ENCODE peak calls at places on chromosome 16, in five cellular contexts. One of them, this sample, is unnamed.

GRCh38 chr16:19095699-19096098 is 18.1 kb upstream of the ITPRIPL2 start:
- DNase-seq in CD8-positive, alpha-beta memory T cell: no peak
- DNase-seq in neural crest cell: no peak
- DNase-seq in astrocyte of the cerebellum: no peak
- DNase-seq in stimulated activated CD4-positive, alpha-beta T cell treated with anti-CD3 and anti-CD28 coated beads, TNF-alpha, amount 100 ng/mL, for 4 hours: no peak
- DNase-seq in this sample: no peak

GRCh38 chr16:50025544-50025931 is 513 bp downstream of the CNEP1R1 start:
- DNase-seq in CD8-positive, alpha-beta memory T cell: no peak
- DNase-seq in neural crest cell: no peak
- DNase-seq in astrocyte of the cerebellum: peak
- DNase-seq in stimulated activated CD4-positive, alpha-beta T cell treated with anti-CD3 and anti-CD28 coated beads, TNF-alpha, amount 100 ng/mL, for 4 hours: no peak
- DNase-seq in this sample: peak

GRCh38 chr16:84616515-84616914 is 1.4 kb downstream of the COTL1 start:
- DNase-seq in CD8-positive, alpha-beta memory T cell: peak
- DNase-seq in neural crest cell: no peak
- DNase-seq in astrocyte of the cerebellum: no peak
- DNase-seq in stimulated activated CD4-positive, alpha-beta T cell treated with anti-CD3 and anti-CD28 coated beads, TNF-alpha, amount 100 ng/mL, for 4 hours: no peak
- DNase-seq in this sample: peak

GRCh38 chr16:84087461-84088151 is 29.1 kb downstream of the MBTPS1 start:
- DNase-seq in CD8-positive, alpha-beta memory T cell: no peak
- DNase-seq in neural crest cell: no peak
- DNase-seq in astrocyte of the cerebellum: no peak
- DNase-seq in stimulated activated CD4-positive, alpha-beta T cell treated with anti-CD3 and anti-CD28 coated beads, TNF-alpha, amount 100 ng/mL, for 4 hours: no peak
- DNase-seq in this sample: no peak

GRCh38 chr16:29744541-29745101 is 1.2 kb downstream of the C16orf54 start:
- DNase-seq in CD8-positive, alpha-beta memory T cell: peak
- DNase-seq in neural crest cell: no peak
- DNase-seq in astrocyte of the cerebellum: no peak
- DNase-seq in stimulated activated CD4-positive, alpha-beta T cell treated with anti-CD3 and anti-CD28 coated beads, TNF-alpha, amount 100 ng/mL, for 4 hours: no peak
- DNase-seq in this sample: no peak

GRCh38 chr16:11354733-11355574 is 9.7 kb downstream of the RMI2 start:
- DNase-seq in CD8-positive, alpha-beta memory T cell: peak
- DNase-seq in neural crest cell: no peak
- DNase-seq in astrocyte of the cerebellum: no peak
- DNase-seq in stimulated activated CD4-positive, alpha-beta T cell treated with anti-CD3 and anti-CD28 coated beads, TNF-alpha, amount 100 ng/mL, for 4 hours: peak
- DNase-seq in this sample: no peak

GRCh38 chr16:22684282-22685161 is 129.4 kb upstream of the HS3ST2 start:
- DNase-seq in CD8-positive, alpha-beta memory T cell: no peak
- DNase-seq in neural crest cell: no peak
- DNase-seq in astrocyte of the cerebellum: no peak
- DNase-seq in stimulated activated CD4-positive, alpha-beta T cell treated with anti-CD3 and anti-CD28 coated beads, TNF-alpha, amount 100 ng/mL, for 4 hours: no peak
- DNase-seq in this sample: no peak

GRCh38 chr16:22375117-22375962 is 921 bp upstream of the CDR2 start:
- DNase-seq in CD8-positive, alpha-beta memory T cell: no peak
- DNase-seq in neural crest cell: no peak
- DNase-seq in astrocyte of the cerebellum: no peak
- DNase-seq in stimulated activated CD4-positive, alpha-beta T cell treated with anti-CD3 and anti-CD28 coated beads, TNF-alpha, amount 100 ng/mL, for 4 hours: no peak
- DNase-seq in this sample: peak

GRCh38 chr16:9139965-9140364 is 48.5 kb downstream of the HAPSTR1 start:
- DNase-seq in CD8-positive, alpha-beta memory T cell: no peak
- DNase-seq in neural crest cell: no peak
- DNase-seq in astrocyte of the cerebellum: no peak
- DNase-seq in stimulated activated CD4-positive, alpha-beta T cell treated with anti-CD3 and anti-CD28 coated beads, TNF-alpha, amount 100 ng/mL, for 4 hours: no peak
- DNase-seq in this sample: peak

GRCh38 chr16:72467157-72467759 is 295.3 kb upstream of the PMFBP1 start:
- DNase-seq in CD8-positive, alpha-beta memory T cell: no peak
- DNase-seq in neural crest cell: no peak
- DNase-seq in astrocyte of the cerebellum: peak
- DNase-seq in stimulated activated CD4-positive, alpha-beta T cell treated with anti-CD3 and anti-CD28 coated beads, TNF-alpha, amount 100 ng/mL, for 4 hours: no peak
- DNase-seq in this sample: peak

GRCh38 chr16:55922662-55923061 is 47.5 kb upstream of the CES5A start:
- DNase-seq in CD8-positive, alpha-beta memory T cell: no peak
- DNase-seq in neural crest cell: no peak
- DNase-seq in astrocyte of the cerebellum: no peak
- DNase-seq in stimulated activated CD4-positive, alpha-beta T cell treated with anti-CD3 and anti-CD28 coated beads, TNF-alpha, amount 100 ng/mL, for 4 hours: no peak
- DNase-seq in this sample: no peak

GRCh38 chr16:52577130-52577706 is 30.3 kb upstream of the TOX3 start:
- DNase-seq in CD8-positive, alpha-beta memory T cell: no peak
- DNase-seq in neural crest cell: no peak
- DNase-seq in astrocyte of the cerebellum: no peak
- DNase-seq in stimulated activated CD4-positive, alpha-beta T cell treated with anti-CD3 and anti-CD28 coated beads, TNF-alpha, amount 100 ng/mL, for 4 hours: no peak
- DNase-seq in this sample: no peak

GRCh38 chr16:89841275-89841674 is 13.0 kb downstream of the SPIRE2 start:
- DNase-seq in CD8-positive, alpha-beta memory T cell: peak
- DNase-seq in neural crest cell: no peak
- DNase-seq in astrocyte of the cerebellum: no peak
- DNase-seq in stimulated activated CD4-positive, alpha-beta T cell treated with anti-CD3 and anti-CD28 coated beads, TNF-alpha, amount 100 ng/mL, for 4 hours: no peak
- DNase-seq in this sample: no peak

GRCh38 chr16:25106567-25107465 is 4.7 kb upstream of the LCMT1 start:
- DNase-seq in CD8-positive, alpha-beta memory T cell: peak
- DNase-seq in neural crest cell: peak
- DNase-seq in astrocyte of the cerebellum: peak
- DNase-seq in stimulated activated CD4-positive, alpha-beta T cell treated with anti-CD3 and anti-CD28 coated beads, TNF-alpha, amount 100 ng/mL, for 4 hours: peak
- DNase-seq in this sample: peak

This sample was measured in NCI-H82.